ENCODE peak calls at places on chromosomes 11 and 22, in seven cellular contexts. B is adipocyte, D is NCI-H1694, G is omental fat pad, Q is fibroblast of pulmonary artery, V is bronchial epithelial cell, R is neuronal stem cell. S is an unnamed sample.

GRCh38 chr22:21865041-21865440 is 2.4 kb downstream of the MAPK1 start:
- DNase-seq in B (peak), D (no peak), V (peak), R (no peak), G (peak), Q (peak), S (peak)

GRCh38 chr11:8167796-8168195 is 1.0 kb downstream of the RIC3 start:
- DNase-seq in D (no peak), V (peak), R (no peak), G (no peak), B (peak), Q (peak), S (no peak)

GRCh38 chr11:122772945-122773344 is 65.4 kb upstream of the CRTAM start:
- DNase-seq in D (no peak), B (no peak), Q (peak), R (no peak), V (no peak), G (no peak), S (no peak)

GRCh38 chr22:48567213-48567975 is 1260.3 kb downstream of the BRD1 start:
- DNase-seq in Q (no peak), D (peak), V (no peak), R (no peak), B (no peak), G (no peak), S (peak)

GRCh38 chr11:125256471-125257010 is 92.0 kb downstream of the PKNOX2 start:
- DNase-seq in V (no peak), B (no peak), R (no peak), Q (no peak), G (no peak), D (no peak), S (no peak)

GRCh38 chr11:119798656-119799055 is 69.7 kb upstream of the NECTIN1 start:
- DNase-seq in G (no peak), Q (no peak), B (no peak), R (no peak), V (no peak), D (no peak), S (peak)

GRCh38 chr11:65856689-65857499 is 1.1 kb downstream of the CFL1 start:
- DNase-seq in V (peak), B (peak), G (peak), R (peak), Q (peak), D (no peak), S (peak)

GRCh38 chr22:29128891-29129643 is 56.2 kb downstream of the KREMEN1 start:
- DNase-seq in R (no peak), D (no peak), G (no peak), Q (no peak), B (no peak), V (no peak), S (no peak)

GRCh38 chr22:26995222-26995621 is 337.8 kb downstream of the MIAT start:
- DNase-seq in V (no peak), B (no peak), Q (peak), G (no peak), D (peak), R (no peak), S (no peak)

GRCh38 chr11:57711414-57712255 is at the start of gene MED19:
- DNase-seq in G (peak), Q (peak), R (peak), V (peak), D (peak), B (peak), S (no peak)

GRCh38 chr22:47879346-47879745 is 1116.9 kb downstream of the TBC1D22A start:
- DNase-seq in V (no peak), Q (no peak), G (no peak), R (no peak), B (no peak), D (no peak), S (no peak)

GRCh38 chr11:72336163-72336562 is 92.2 kb upstream of the PHOX2A start:
- DNase-seq in Q (no peak), V (no peak), D (no peak), G (no peak), R (no peak), B (no peak), S (no peak)

GRCh38 chr11:129965248-129965647 is 37.4 kb downstream of the PRDM10 start:
- DNase-seq in V (no peak), G (no peak), R (no peak), D (no peak), B (no peak), Q (no peak), S (no peak)

GRCh38 chr11:83140691-83141455 is 16.1 kb upstream of the PCF11 start:
- DNase-seq in D (no peak), V (no peak), R (no peak), G (no peak), B (no peak), Q (no peak), S (no peak)

GRCh38 chr22:39152511-39153219 is at the start of gene CBX7:
- DNase-seq in R (peak), D (peak), G (peak), V (peak), Q (peak), B (peak), S (peak)

GRCh38 chr11:115221461-115222069 is 282.6 kb downstream of the CADM1 start:
- DNase-seq in D (no peak), G (no peak), R (no peak), Q (no peak), V (no peak), B (no peak), S (no peak)

GRCh38 chr22:43392385-43392989 is 19.3 kb upstream of the MPPED1 start:
- DNase-seq in Q (no peak), B (no peak), G (no peak), R (no peak), V (no peak), D (no peak), S (peak)

GRCh38 chr11:30503156-30503555 is 83.0 kb downstream of the MPPED2 start:
- DNase-seq in Q (no peak), V (no peak), R (no peak), G (no peak), D (no peak), B (no peak), S (no peak)

GRCh38 chr11:109374441-109374840 is 47.5 kb upstream of the C11orf87 start:
- DNase-seq in D (no peak), V (peak), R (no peak), B (no peak), Q (no peak), G (no peak), S (no peak)

GRCh38 chr22:41939981-41940852 is 6.7 kb downstream of the CENPM start:
- DNase-seq in R (no peak), V (no peak), Q (no peak), B (no peak), D (no peak), G (no peak), S (no peak)

GRCh38 chr11:135022430-135022829 is 610.4 kb upstream of the B3GAT1 start:
- DNase-seq in G (no peak), V (no peak), R (no peak), B (no peak), Q (no peak), D (no peak), S (no peak)

GRCh38 chr11:110434952-110435779 is 5.4 kb downstream of the FDX1 start:
- DNase-seq in R (no peak), V (peak), B (no peak), D (no peak), Q (no peak), G (no peak), S (no peak)

GRCh38 chr22:49583341-49583740 is 244.3 kb downstream of the BRD1 start:
- DNase-seq in V (no peak), G (no peak), B (no peak), R (no peak), Q (no peak), D (no peak), S (no peak)

GRCh38 chr11:127950162-127950561 is 637.2 kb downstream of the ETS1 start:
- DNase-seq in D (no peak), V (no peak), R (no peak), G (no peak), Q (no peak), B (no peak), S (no peak)

GRCh38 chr11:68756171-68756766 is 4.9 kb upstream of the TESMIN start:
- DNase-seq in B (no peak), D (no peak), G (no peak), Q (no peak), R (no peak), V (no peak), S (no peak)

GRCh38 chr11:10743354-10744035 is 7.6 kb upstream of the CTR9 start:
- DNase-seq in V (no peak), B (no peak), Q (no peak), G (no peak), R (no peak), D (no peak), S (no peak)

GRCh38 chr22:31177420-31178162 is 17.6 kb downstream of the RNF185 start:
- DNase-seq in V (peak), R (no peak), D (peak), B (peak), Q (peak), G (no peak), S (peak)

GRCh38 chr11:69431893-69432738 is 49.3 kb upstream of the LINC01488 start:
- DNase-seq in B (no peak), D (no peak), Q (no peak), R (no peak), V (no peak), G (no peak), S (peak)

GRCh38 chr11:61392991-61393595 is 706 bp downstream of the TMEM216 start:
- DNase-seq in V (peak), B (peak), G (no peak), R (peak), D (no peak), Q (peak), S (no peak)

GRCh38 chr11:43381802-43382201 is 23.1 kb downstream of the TTC17 start:
- DNase-seq in D (no peak), B (no peak), G (no peak), R (no peak), Q (no peak), V (no peak), S (no peak)

GRCh38 chr22:27687984-27688545 is 113.5 kb downstream of the MN1 start:
- DNase-seq in B (no peak), Q (no peak), R (no peak), D (no peak), G (no peak), V (peak), S (no peak)

GRCh38 chr11:94546886-94547285 is 3.2 kb downstream of the FUT4 start:
- DNase-seq in B (no peak), Q (no peak), R (no peak), D (no peak), G (no peak), V (peak), S (no peak)

GRCh38 chr11:66052664-66052982 is 459 bp downstream of the SF3B2 start:
- DNase-seq in D (no peak), Q (no peak), V (no peak), G (no peak), R (no peak), B (no peak), S (no peak)

GRCh38 chr11:10076458-10077141 is 217.4 kb downstream of the SBF2 start:
- DNase-seq in Q (peak), D (no peak), B (peak), G (no peak), R (no peak), V (peak), S (peak)

GRCh38 chr22:37154925-37155712 is 5.4 kb upstream of the IL2RB start:
- DNase-seq in Q (no peak), B (no peak), D (no peak), V (peak), R (no peak), G (no peak), S (no peak)

GRCh38 chr11:8802263-8802662 is 108.7 kb upstream of the AKIP1 start:
- DNase-seq in B (no peak), G (no peak), V (no peak), Q (no peak), R (no peak), D (no peak), S (no peak)

GRCh38 chr11:69196322-69197169 is 40.8 kb downstream of the SMIM38 start:
- DNase-seq in V (no peak), G (no peak), R (no peak), B (no peak), D (no peak), Q (no peak), S (no peak)

S was measured in aorta.